ENCODE peak calls at places on chromosome 7, in seven cellular contexts. One of them, this sample, is unnamed.

GRCh38 chr7:147803625-147804024 is 786.9 kb upstream of the C7orf33 start:
- DNase-seq in EL: no peak
- DNase-seq in osteoblast: no peak
- DNase-seq in EH: no peak
- DNase-seq in kidney tubule cell: no peak
- DNase-seq in stimulated activated naive CD8-positive, alpha-beta T cell treated with anti-CD3 and anti-CD28 coated beads, Interleukin-15, amount 100 ng/mL, for 72 hours: no peak
- DNase-seq in skeletal muscle cell: no peak
- DNase-seq in this sample: no peak

GRCh38 chr7:148729984-148730733 is 31.5 kb downstream of the CUL1 start:
- DNase-seq in stimulated activated naive CD8-positive, alpha-beta T cell treated with anti-CD3 and anti-CD28 coated beads, Interleukin-15, amount 100 ng/mL, for 72 hours: no peak
- DNase-seq in kidney tubule cell: no peak
- DNase-seq in skeletal muscle cell: no peak
- DNase-seq in osteoblast: peak; percentile 80
- DNase-seq in EH: peak; percentile 85
- DNase-seq in EL: peak; percentile 76
- DNase-seq in this sample: no peak

GRCh38 chr7:93889261-93889660 is 1.3 kb downstream of the TFPI2 start:
- DNase-seq in skeletal muscle cell: peak; percentile 75
- DNase-seq in kidney tubule cell: peak; percentile 60
- DNase-seq in osteoblast: peak; percentile 89
- DNase-seq in stimulated activated naive CD8-positive, alpha-beta T cell treated with anti-CD3 and anti-CD28 coated beads, Interleukin-15, amount 100 ng/mL, for 72 hours: no peak
- DNase-seq in EH: peak; percentile 17
- DNase-seq in EL: peak; percentile 31
- DNase-seq in this sample: peak; percentile 78

GRCh38 chr7:1068656-1069055 is 19.3 kb upstream of the GPER1 start:
- DNase-seq in EH: no peak
- DNase-seq in kidney tubule cell: no peak
- DNase-seq in EL: no peak
- DNase-seq in osteoblast: no peak
- DNase-seq in skeletal muscle cell: no peak
- DNase-seq in stimulated activated naive CD8-positive, alpha-beta T cell treated with anti-CD3 and anti-CD28 coated beads, Interleukin-15, amount 100 ng/mL, for 72 hours: no peak
- DNase-seq in this sample: no peak

GRCh38 chr7:43104874-43105520 is 7.5 kb upstream of the HECW1 start:
- DNase-seq in EH: peak; percentile 43
- DNase-seq in EL: peak; percentile 13
- DNase-seq in osteoblast: no peak
- DNase-seq in stimulated activated naive CD8-positive, alpha-beta T cell treated with anti-CD3 and anti-CD28 coated beads, Interleukin-15, amount 100 ng/mL, for 72 hours: no peak
- DNase-seq in skeletal muscle cell: no peak
- DNase-seq in kidney tubule cell: no peak
- DNase-seq in this sample: no peak

GRCh38 chr7:5360971-5361370 is 62.7 kb downstream of the TNRC18 start:
- DNase-seq in stimulated activated naive CD8-positive, alpha-beta T cell treated with anti-CD3 and anti-CD28 coated beads, Interleukin-15, amount 100 ng/mL, for 72 hours: no peak
- DNase-seq in kidney tubule cell: no peak
- DNase-seq in osteoblast: peak; percentile 46
- DNase-seq in EL: no peak
- DNase-seq in skeletal muscle cell: no peak
- DNase-seq in EH: no peak
- DNase-seq in this sample: no peak

GRCh38 chr7:46583606-46584005 is 662.5 kb upstream of the IGFBP3 start:
- DNase-seq in osteoblast: no peak
- DNase-seq in kidney tubule cell: peak; percentile 44
- DNase-seq in skeletal muscle cell: peak; percentile 49
- DNase-seq in stimulated activated naive CD8-positive, alpha-beta T cell treated with anti-CD3 and anti-CD28 coated beads, Interleukin-15, amount 100 ng/mL, for 72 hours: no peak
- DNase-seq in EH: peak; percentile 89
- DNase-seq in EL: peak; percentile 48
- DNase-seq in this sample: peak; percentile 74

GRCh38 chr7:129612112-129613015 is 844 bp downstream of the NRF1 start:
- DNase-seq in EH: peak; percentile 44
- DNase-seq in kidney tubule cell: peak; percentile 37
- DNase-seq in skeletal muscle cell: no peak
- DNase-seq in osteoblast: peak; percentile 69
- DNase-seq in stimulated activated naive CD8-positive, alpha-beta T cell treated with anti-CD3 and anti-CD28 coated beads, Interleukin-15, amount 100 ng/mL, for 72 hours: peak; percentile 49
- DNase-seq in EL: peak; percentile 32
- DNase-seq in this sample: peak; percentile 22

GRCh38 chr7:34158754-34159153 is 253.4 kb downstream of the BMPER start:
- DNase-seq in EH: no peak
- DNase-seq in EL: no peak
- DNase-seq in skeletal muscle cell: no peak
- DNase-seq in osteoblast: peak; percentile 11
- DNase-seq in kidney tubule cell: no peak
- DNase-seq in stimulated activated naive CD8-positive, alpha-beta T cell treated with anti-CD3 and anti-CD28 coated beads, Interleukin-15, amount 100 ng/mL, for 72 hours: no peak
- DNase-seq in this sample: no peak

This sample was measured in mammary epithelial cell.